ENCODE peak calls at places on chromosomes 11 and 22, in four cellular contexts. One of them, this sample, is unnamed.

GRCh38 chr11:34044664-34045485 is 6.7 kb upstream of the CAPRIN1 start:
- DNase-seq in D721Med: no peak
- DNase-seq in B cell: no peak
- DNase-seq in MM.1S: peak; percentile 36
- DNase-seq in this sample: no peak

GRCh38 chr22:35346596-35347220 is 34.2 kb upstream of the HMOX1 start:
- DNase-seq in MM.1S: no peak
- DNase-seq in D721Med: no peak
- DNase-seq in B cell: no peak
- DNase-seq in this sample: no peak

GRCh38 chr11:19365743-19366410 is 125.1 kb upstream of the E2F8 start:
- DNase-seq in B cell: no peak
- DNase-seq in D721Med: no peak
- DNase-seq in MM.1S: no peak
- DNase-seq in this sample: no peak

GRCh38 chr11:69300124-69301032 is 6.4 kb downstream of the MYEOV start:
- DNase-seq in B cell: no peak
- DNase-seq in MM.1S: no peak
- DNase-seq in D721Med: no peak
- DNase-seq in this sample: no peak

GRCh38 chr22:33578752-33579151 is 341.5 kb downstream of the LARGE1 start:
- DNase-seq in D721Med: no peak
- DNase-seq in B cell: no peak
- DNase-seq in MM.1S: no peak
- DNase-seq in this sample: no peak

GRCh38 chr11:134261626-134262488 is 8.5 kb downstream of the ACAD8 start:
- DNase-seq in MM.1S: peak; percentile 26
- DNase-seq in B cell: no peak
- DNase-seq in D721Med: peak; percentile 73
- DNase-seq in this sample: no peak

GRCh38 chr11:78800089-78800690 is 225.5 kb upstream of the NARS2 start:
- DNase-seq in D721Med: no peak
- DNase-seq in B cell: no peak
- DNase-seq in MM.1S: no peak
- DNase-seq in this sample: no peak

GRCh38 chr11:65851083-65851579 is 6.8 kb downstream of the CFL1 start:
- DNase-seq in B cell: no peak
- DNase-seq in D721Med: no peak
- DNase-seq in MM.1S: no peak
- DNase-seq in this sample: peak; percentile 55

GRCh38 chr11:100561325-100561724 is 125.8 kb upstream of the ARHGAP42 start:
- DNase-seq in B cell: no peak
- DNase-seq in MM.1S: no peak
- DNase-seq in D721Med: no peak
- DNase-seq in this sample: no peak

GRCh38 chr11:121780971-121781370 is 328.2 kb upstream of the SORL1-AS1 start:
- DNase-seq in D721Med: no peak
- DNase-seq in B cell: no peak
- DNase-seq in MM.1S: no peak
- DNase-seq in this sample: no peak

GRCh38 chr11:65500262-65501004 is 1.6 kb downstream of the MALAT1 start:
- DNase-seq in MM.1S: peak; percentile 55
- DNase-seq in D721Med: no peak
- DNase-seq in B cell: no peak
- DNase-seq in this sample: peak; percentile 50

GRCh38 chr11:123129920-123130319 is 65.1 kb downstream of the CLMP start:
- DNase-seq in D721Med: no peak
- DNase-seq in B cell: no peak
- DNase-seq in MM.1S: no peak
- DNase-seq in this sample: no peak

GRCh38 chr11:83895516-83895915 is 609.3 kb upstream of the CCDC90B start:
- DNase-seq in D721Med: no peak
- DNase-seq in B cell: no peak
- DNase-seq in MM.1S: no peak
- DNase-seq in this sample: no peak

GRCh38 chr11:69499216-69499945 is 17.9 kb downstream of the LINC01488 start:
- DNase-seq in D721Med: no peak
- DNase-seq in MM.1S: no peak
- DNase-seq in B cell: no peak
- DNase-seq in this sample: no peak

GRCh38 chr11:10632483-10632882 is 61.1 kb downstream of the IRAG1 start:
- DNase-seq in D721Med: no peak
- DNase-seq in MM.1S: no peak
- DNase-seq in B cell: no peak
- DNase-seq in this sample: no peak

GRCh38 chr11:2534131-2534956 is 89.5 kb downstream of the KCNQ1 start:
- DNase-seq in B cell: no peak
- DNase-seq in D721Med: no peak
- DNase-seq in MM.1S: no peak
- DNase-seq in this sample: no peak

GRCh38 chr11:1203505-1204271 is 19.2 kb upstream of the MUC5B start:
- DNase-seq in B cell: peak; percentile 30
- DNase-seq in MM.1S: no peak
- DNase-seq in D721Med: no peak
- DNase-seq in this sample: peak; percentile 38

GRCh38 chr22:42544686-42545085 is 9.1 kb upstream of the SERHL2 start:
- DNase-seq in B cell: no peak
- DNase-seq in MM.1S: no peak
- DNase-seq in D721Med: no peak
- DNase-seq in this sample: no peak

GRCh38 chr22:49997221-49997599 is 15.4 kb downstream of the IL17REL start:
- DNase-seq in D721Med: no peak
- DNase-seq in B cell: no peak
- DNase-seq in MM.1S: no peak
- DNase-seq in this sample: peak; percentile 87

GRCh38 chr11:59676205-59676604 is 7.4 kb upstream of the PATL1 start:
- DNase-seq in B cell: no peak
- DNase-seq in MM.1S: no peak
- DNase-seq in D721Med: no peak
- DNase-seq in this sample: no peak

GRCh38 chr22:44670220-44670983 is 31.6 kb upstream of the PRR5 start:
- DNase-seq in B cell: no peak
- DNase-seq in D721Med: no peak
- DNase-seq in MM.1S: no peak
- DNase-seq in this sample: no peak

GRCh38 chr11:70183032-70183431 is 20.1 kb upstream of the FADD start:
- DNase-seq in MM.1S: no peak
- DNase-seq in B cell: no peak
- DNase-seq in D721Med: no peak
- DNase-seq in this sample: no peak

GRCh38 chr11:110564676-110565343 is 135.1 kb downstream of the FDX1 start:
- DNase-seq in MM.1S: no peak
- DNase-seq in D721Med: no peak
- DNase-seq in B cell: no peak
- DNase-seq in this sample: no peak

GRCh38 chr22:23128269-23129108 is 13.3 kb downstream of the RSPH14 start:
- DNase-seq in B cell: peak; percentile 86
- DNase-seq in D721Med: peak; percentile 96
- DNase-seq in MM.1S: peak; percentile 69
- DNase-seq in this sample: peak; percentile 78

GRCh38 chr22:50008151-50009040 is 4.2 kb downstream of the IL17REL start:
- DNase-seq in B cell: peak; percentile 38
- DNase-seq in D721Med: no peak
- DNase-seq in MM.1S: no peak
- DNase-seq in this sample: no peak

GRCh38 chr11:94563176-94563847 is 3.9 kb upstream of the PIWIL4 start:
- DNase-seq in D721Med: no peak
- DNase-seq in B cell: no peak
- DNase-seq in MM.1S: no peak
- DNase-seq in this sample: no peak

GRCh38 chr22:22887621-22888503 is at the start of gene IGLL5:
- DNase-seq in B cell: no peak
- DNase-seq in MM.1S: peak; percentile 79
- DNase-seq in D721Med: no peak
- DNase-seq in this sample: no peak

GRCh38 chr22:20174785-20175596 is 24.1 kb upstream of the CCDC188 start:
- DNase-seq in D721Med: no peak
- DNase-seq in MM.1S: no peak
- DNase-seq in B cell: no peak
- DNase-seq in this sample: no peak